ENCODE peak calls at places on chromosome 15, in nine cellular contexts. N, D, P, X, K, Z, R, I and M are unnamed samples.

GRCh38 chr15:40454904-40455391 is 14.2 kb downstream of the BAHD1 start:
- DNase-seq in I (no peak), R (no peak), Z (no peak), N (no peak), D (peak; percentile 54), P (peak; percentile 69), X (no peak), K (no peak), M (no peak)

GRCh38 chr15:73069109-73069508 is 16.8 kb downstream of the NEO1 start:
- DNase-seq in X (no peak), K (no peak), Z (no peak), R (no peak), I (no peak), D (no peak), N (no peak), P (no peak), M (no peak)

GRCh38 chr15:29244544-29244943 is 25.1 kb downstream of the NSMCE3 start:
- DNase-seq in R (no peak), D (no peak), Z (no peak), X (no peak), N (no peak), K (no peak), I (no peak), P (no peak), M (no peak)

GRCh38 chr15:55256281-55257013 is 33.2 kb downstream of the RAB27A start:
- DNase-seq in X (no peak), P (peak; percentile 29), R (no peak), D (peak; percentile 33), I (no peak), Z (no peak), K (no peak), N (no peak), M (no peak)

GRCh38 chr15:47194718-47195117 is 522.6 kb upstream of the SEMA6D start:
- DNase-seq in K (no peak), I (no peak), X (no peak), R (no peak), N (no peak), Z (no peak), P (peak; percentile 39), D (peak; percentile 66), M (no peak)

GRCh38 chr15:40500584-40501330 is 30.0 kb downstream of the CHST14 start:
- DNase-seq in D (peak; percentile 66), N (no peak), X (no peak), Z (no peak), K (no peak), P (peak; percentile 59), R (no peak), I (no peak), M (no peak)

GRCh38 chr15:33201376-33202189 is 7.1 kb upstream of the FMN1 start:
- DNase-seq in N (peak; percentile 28), D (peak; percentile 20), K (peak; percentile 82), R (no peak), P (peak; percentile 77), X (no peak), I (peak; percentile 31), Z (peak; percentile 40), M (peak; percentile 64)

GRCh38 chr15:48456126-48456525 is 124.9 kb downstream of the DUT start:
- DNase-seq in X (no peak), N (no peak), Z (no peak), I (no peak), P (peak; percentile 51), K (no peak), D (no peak), R (no peak), M (no peak)

GRCh38 chr15:53759333-53759975 is at the start of gene WDR72:
- DNase-seq in K (no peak), Z (no peak), N (no peak), D (no peak), I (no peak), X (no peak), R (no peak), P (no peak), M (peak; percentile 28)

GRCh38 chr15:101136381-101137268 is 115.2 kb downstream of the CHSY1 start:
- DNase-seq in I (no peak), D (no peak), K (no peak), Z (no peak), R (no peak), N (no peak), X (no peak), P (no peak), M (no peak)

GRCh38 chr15:47602124-47602523 is 115.2 kb upstream of the SEMA6D start:
- DNase-seq in D (no peak), K (no peak), P (no peak), R (no peak), N (no peak), I (no peak), X (no peak), Z (no peak), M (no peak)

GRCh38 chr15:82173108-82173507 is 89.4 kb downstream of the EFL1 start:
- DNase-seq in N (no peak), K (no peak), P (no peak), Z (no peak), D (no peak), I (no peak), R (no peak), X (no peak), M (no peak)

GRCh38 chr15:52331490-52332240 is 36.1 kb upstream of the MYO5C start:
- DNase-seq in R (no peak), K (peak; percentile 64), I (no peak), Z (no peak), X (peak; percentile 10), D (peak; percentile 54), N (peak; percentile 71), P (peak; percentile 65), M (peak; percentile 39)

GRCh38 chr15:70778258-70779076 is 15.1 kb upstream of the UACA start:
- DNase-seq in I (no peak), Z (no peak), X (no peak), K (no peak), P (peak; percentile 84), N (no peak), D (peak; percentile 94), R (no peak), M (no peak)

GRCh38 chr15:33126559-33127290 is 67.8 kb downstream of the FMN1 start:
- DNase-seq in D (peak; percentile 98), I (peak; percentile 74), R (peak; percentile 78), Z (peak; percentile 68), N (peak; percentile 27), P (peak; percentile 94), X (peak; percentile 49), K (peak; percentile 78), M (no peak)

GRCh38 chr15:75043509-75044257 is 20.3 kb downstream of the PPCDC start:
- DNase-seq in R (peak; percentile 98), D (peak; percentile 100), N (no peak), P (peak; percentile 100), X (peak; percentile 47), I (peak; percentile 99), Z (peak; percentile 96), K (peak; percentile 94), M (peak; percentile 95)

GRCh38 chr15:70817266-70817665 is 36.7 kb downstream of the LARP6 start:
- DNase-seq in X (no peak), N (no peak), R (no peak), D (no peak), K (no peak), I (no peak), P (no peak), Z (no peak), M (no peak)

GRCh38 chr15:49046113-49046883 is at the start of gene SECISBP2L:
- DNase-seq in Z (peak; percentile 92), N (peak; percentile 89), X (peak; percentile 92), R (peak; percentile 96), P (peak; percentile 97), I (peak; percentile 97), D (peak; percentile 92), K (peak; percentile 97), M (peak; percentile 97)

GRCh38 chr15:55660153-55660552 is 72.0 kb upstream of the PYGO1 start:
- DNase-seq in I (no peak), Z (no peak), P (no peak), X (no peak), N (no peak), D (no peak), K (no peak), R (no peak), M (no peak)

GRCh38 chr15:94079968-94080367 is 151.4 kb upstream of the MCTP2 start:
- DNase-seq in P (no peak), I (no peak), Z (no peak), R (no peak), K (no peak), X (no peak), D (no peak), N (no peak), M (no peak)
- H3K4me1 ChIP-seq in P (peaks cover 33% of the 10 kb centered on the region), I (no peaks in the 10 kb centered on the region), Z (no peaks in the 10 kb centered on the region), R (peaks cover 74% of the 10 kb centered on the region), K (no peaks in the 10 kb centered on the region), X (no peaks in the 10 kb centered on the region), D (peaks cover 2% of the 10 kb centered on the region), N (no peaks in the 10 kb centered on the region), M (no peaks in the 10 kb centered on the region)

DNA sequence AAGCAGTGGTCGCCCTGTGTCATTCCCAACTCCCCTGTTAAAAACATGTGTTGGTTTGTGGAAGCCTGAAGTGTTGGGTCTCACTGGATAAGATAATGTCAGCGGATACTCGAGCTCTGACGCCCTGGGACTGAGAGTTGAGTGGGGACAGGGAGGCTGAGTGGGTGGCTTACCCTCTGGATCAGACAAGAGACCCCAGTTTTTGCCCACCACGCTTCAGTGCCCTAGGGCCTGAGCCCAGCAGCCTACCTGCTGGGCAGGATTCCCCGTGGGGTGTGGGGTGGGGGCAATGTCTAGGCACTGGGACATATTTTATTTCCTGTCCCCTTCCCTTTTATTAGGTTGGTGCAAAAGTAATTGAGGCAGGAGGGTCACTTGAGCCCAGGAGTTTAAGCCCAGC is 75.0 kb downstream of the SMAD6 start:
- DNase-seq in Z (no peak), N (no peak), D (no peak), X (no peak), K (no peak), R (no peak), I (no peak), P (no peak), M (no peak)
- H3K4me1 ChIP-seq in Z (peaks cover 13% of the 10 kb centered on the region), N (no peaks in the 10 kb centered on the region), D (peaks cover 52% of the 10 kb centered on the region), X (peaks cover 16% of the 10 kb centered on the region), K (no peaks in the 10 kb centered on the region), R (peaks cover 38% of the 10 kb centered on the region), I (peaks cover 29% of the 10 kb centered on the region), P (peaks cover 61% of the 10 kb centered on the region), M (peaks cover 38% of the 10 kb centered on the region)

DNA sequence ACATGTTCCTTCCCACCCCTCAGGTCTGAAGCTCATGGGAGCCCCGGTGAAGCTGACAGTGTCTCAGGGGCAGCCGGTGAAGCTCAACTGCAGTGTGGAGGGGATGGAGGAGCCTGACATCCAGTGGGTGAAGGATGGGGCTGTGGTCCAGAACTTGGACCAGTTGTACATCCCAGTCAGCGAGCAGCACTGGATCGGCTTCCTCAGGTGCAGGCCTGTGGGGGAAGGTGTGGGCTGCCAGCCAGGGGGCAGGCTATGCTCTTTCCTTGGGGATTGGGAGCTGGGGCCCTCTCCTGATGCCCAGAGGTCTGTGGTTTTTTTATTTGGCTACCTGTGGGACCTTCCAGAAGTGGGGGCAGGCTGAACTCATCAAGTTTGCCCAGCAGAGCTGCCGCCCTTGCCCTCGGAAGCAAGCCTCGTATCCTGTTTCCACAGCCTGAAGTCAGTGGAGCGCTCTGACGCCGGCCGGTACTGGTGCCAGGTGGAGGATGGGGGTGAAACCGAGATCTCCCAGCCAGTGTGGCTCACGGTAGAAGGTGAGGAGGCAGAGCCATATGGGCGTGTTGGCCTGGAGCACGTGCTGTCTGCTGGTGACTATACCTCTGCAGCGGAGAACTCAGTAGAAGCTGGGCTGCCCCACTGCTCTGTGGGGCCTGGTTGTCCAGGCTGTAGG is 2.2 kb downstream of the TYRO3 start:
- DNase-seq in X (no peak), R (no peak), Z (no peak), D (no peak), K (no peak), N (no peak), P (no peak), I (no peak), M (no peak)
- H3K4me1 ChIP-seq in X (no peaks in the 10 kb centered on the region), R (peaks cover 20% of the 10 kb centered on the region), Z (peaks cover 6% of the 10 kb centered on the region), D (peaks cover 31% of the 10 kb centered on the region), K (peaks cover 16% of the 10 kb centered on the region), N (peaks cover 27% of the 10 kb centered on the region), P (peaks cover 12% of the 10 kb centered on the region), I (peaks cover 19% of the 10 kb centered on the region), M (no peaks in the 10 kb centered on the region)

GRCh38 chr15:85008474-85009260 is 27.0 kb downstream of the PDE8A start:
- DNase-seq in I (no peak), X (no peak), D (no peak), R (no peak), P (no peak), K (no peak), Z (no peak), N (no peak), M (no peak)
- H3K4me1 ChIP-seq in I (peaks cover 36% of the 10 kb centered on the region), X (no peaks in the 10 kb centered on the region), D (peaks cover 21% of the 10 kb centered on the region), R (peaks cover 51% of the 10 kb centered on the region), P (peaks cover 9% of the 10 kb centered on the region), K (no peaks in the 10 kb centered on the region), Z (peaks cover 70% of the 10 kb centered on the region), N (peaks cover 5% of the 10 kb centered on the region), M (peaks cover 18% of the 10 kb centered on the region)